ENCODE peak calls at places on chromosomes 1 and 21, in seven cellular contexts. W is NCI-H748 treated with DMSO at 0.1 percent for 48 hours, O is NCI-H2171 treated with DMSO at 0.1 percent for 48 hours, L is renal cortical epithelial cell, U is tibial artery, H is iPS-NIHi11, E is HCT116. Q is an unnamed sample.

GRCh38 chr1:106584127-106584526 is 472.3 kb upstream of the PRMT6 start:
- DNase-seq in W (no peak), O (no peak), U (no peak), L (no peak), H (no peak), E (no peak), Q (no peak)

GRCh38 chr1:155086182-155086741 is 7.6 kb downstream of the EFNA3 start:
- DNase-seq in W (peak; percentile 27), E (no peak), O (peak; percentile 42), U (peak; percentile 81), H (peak; percentile 75), L (no peak), Q (peak; percentile 60)

GRCh38 chr1:220925707-220926106 is 46.5 kb downstream of the HLX start:
- DNase-seq in O (no peak), W (no peak), E (no peak), U (no peak), L (peak; percentile 67), H (no peak), Q (no peak)

GRCh38 chr1:153490272-153491051 is 30.0 kb upstream of the S100A7 start:
- DNase-seq in W (peak; percentile 69), H (no peak), U (peak; percentile 92), L (peak; percentile 27), O (peak; percentile 86), E (peak; percentile 93), Q (peak; percentile 88)

GRCh38 chr1:30083800-30084464 is 639.5 kb downstream of the MATN1 start:
- DNase-seq in E (no peak), H (no peak), L (peak; percentile 92), W (no peak), U (peak; percentile 77), O (no peak), Q (no peak)

GRCh38 chr1:167723707-167724323 is 2.0 kb downstream of the MPZL1 start:
- DNase-seq in E (no peak), O (no peak), U (no peak), H (no peak), W (no peak), L (no peak), Q (no peak)

GRCh38 chr1:176174108-176174507 is 33.0 kb downstream of the COP1 start:
- DNase-seq in U (no peak), W (no peak), O (no peak), H (no peak), E (no peak), L (no peak), Q (no peak)

GRCh38 chr1:216531308-216532239 is 108.3 kb upstream of the USH2A start:
- DNase-seq in O (peak; percentile 24), E (no peak), L (peak; percentile 49), H (no peak), W (peak; percentile 6), U (no peak), Q (peak; percentile 79)

GRCh38 chr1:53326598-53327182 is 1.2 kb downstream of the LRP8 start:
- DNase-seq in L (no peak), U (no peak), W (no peak), O (peak; percentile 60), H (peak; percentile 72), E (no peak), Q (peak; percentile 66)

GRCh38 chr1:70685300-70686286 is 274.5 kb downstream of the CTH start:
- DNase-seq in H (peak; percentile 81), O (peak; percentile 57), E (peak; percentile 41), W (peak; percentile 81), L (peak; percentile 79), U (peak; percentile 82), Q (peak; percentile 73)

GRCh38 chr1:34460193-34460592 is 283.5 kb downstream of the C1orf94 start:
- DNase-seq in U (no peak), W (no peak), O (peak; percentile 41), H (peak; percentile 75), L (peak; percentile 11), E (peak; percentile 47), Q (peak; percentile 60)

GRCh38 chr1:245197911-245198379 is 43.2 kb downstream of the KIF26B start:
- DNase-seq in O (no peak), U (no peak), E (no peak), H (no peak), W (no peak), L (peak; percentile 50), Q (no peak)

GRCh38 chr1:153364181-153364580 is 6.5 kb downstream of the S100A9 start:
- DNase-seq in L (peak; percentile 15), W (no peak), U (no peak), O (no peak), H (no peak), E (no peak), Q (no peak)

GRCh38 chr21:33123396-33124120 is 53.6 kb downstream of the OLIG1 start:
- DNase-seq in W (no peak), U (no peak), H (no peak), E (no peak), O (no peak), L (peak; percentile 22), Q (no peak)

GRCh38 chr1:214271995-214272731 is 8.8 kb upstream of the SMYD2 start:
- DNase-seq in L (no peak), H (no peak), O (no peak), W (no peak), U (no peak), E (no peak), Q (no peak)

GRCh38 chr1:14614326-14614725 is 15.8 kb downstream of the KAZN start:
- DNase-seq in U (no peak), H (no peak), L (no peak), W (no peak), O (no peak), E (no peak), Q (no peak)

GRCh38 chr1:244807138-244807537 is 28.3 kb upstream of the COX20 start:
- DNase-seq in W (no peak), U (no peak), L (no peak), E (no peak), H (no peak), O (no peak), Q (no peak)

GRCh38 chr1:223048026-223048425 is 95.0 kb downstream of the TLR5 start:
- DNase-seq in L (no peak), H (no peak), W (no peak), E (no peak), O (no peak), U (no peak), Q (no peak)

GRCh38 chr1:115949156-115949555 is 27.2 kb upstream of the SLC22A15 start:
- DNase-seq in E (no peak), U (no peak), L (no peak), W (no peak), O (no peak), H (no peak), Q (no peak)

GRCh38 chr1:203899317-203899716 is 37.9 kb downstream of the SNRPE start:
- DNase-seq in L (no peak), O (no peak), W (no peak), H (no peak), E (no peak), U (no peak), Q (no peak)

GRCh38 chr1:178382372-178382771 is 114.4 kb downstream of the CLEC20A start:
- DNase-seq in E (no peak), O (no peak), H (no peak), L (no peak), W (peak; percentile 0), U (no peak), Q (no peak)

GRCh38 chr1:224626042-224626441 is 9.9 kb downstream of the CNIH3 start:
- DNase-seq in W (no peak), U (no peak), H (no peak), O (no peak), L (peak; percentile 57), E (no peak), Q (no peak)

GRCh38 chr1:64309468-64309867 is 106.0 kb downstream of the UBE2U start:
- DNase-seq in E (no peak), H (no peak), U (no peak), O (no peak), W (no peak), L (no peak), Q (no peak)

GRCh38 chr1:225460737-225461532 is 33.1 kb upstream of the LBR start:
- DNase-seq in O (no peak), L (peak; percentile 78), E (no peak), H (no peak), W (no peak), U (peak; percentile 48), Q (no peak)

GRCh38 chr1:68213843-68214242 is 18.5 kb downstream of the WLS start:
- DNase-seq in E (no peak), L (peak; percentile 83), W (no peak), U (peak; percentile 83), O (no peak), H (no peak), Q (peak; percentile 25)

GRCh38 chr1:152397474-152397873 is 16.6 kb downstream of the CRNN start:
- DNase-seq in W (no peak), U (no peak), L (no peak), H (no peak), O (no peak), E (peak; percentile 32), Q (no peak)

GRCh38 chr1:165116732-165117131 is 239.8 kb downstream of the LMX1A start:
- DNase-seq in W (no peak), H (no peak), O (no peak), E (peak; percentile 48), U (no peak), L (peak; percentile 67), Q (no peak)

GRCh38 chr1:233673947-233674431 is 60.1 kb downstream of the KCNK1 start:
- DNase-seq in O (no peak), L (peak; percentile 73), H (no peak), U (no peak), E (no peak), W (no peak), Q (no peak)

GRCh38 chr21:39082656-39083376 is 100.4 kb downstream of the PSMG1 start:
- DNase-seq in E (peak; percentile 13), U (no peak), W (no peak), L (peak; percentile 12), H (peak; percentile 82), O (peak; percentile 33), Q (peak; percentile 84)

GRCh38 chr21:45927032-45927431 is 54.5 kb upstream of the COL6A1 start:
- DNase-seq in U (no peak), H (no peak), L (no peak), E (no peak), O (no peak), W (no peak), Q (no peak)

Q was measured in NCI-H1105 treated with DMSO at 0.1 percent for 48 hours.